ENCODE peak calls at places on chromosomes 12 and 14, in five cellular contexts. D is body of pancreas, O is dorsolateral prefrontal cortex, W is lower lobe of right lung, M is AG04450. C is an unnamed sample.

GRCh38 chr12:108063192-108063591 is 65.9 kb upstream of the WSCD2 start:
- DNase-seq in D (no peak), O (no peak), W (no peak), M (no peak), C (peak; percentile 5)

GRCh38 chr12:27272375-27273028 is 28.4 kb downstream of the STK38L start:
- DNase-seq in D (peak; percentile 67), O (no peak), W (no peak), M (no peak), C (peak; percentile 78)

GRCh38 chr14:50605776-50606175 is 45.8 kb downstream of the ATL1 start:
- DNase-seq in D (peak; percentile 15), O (no peak), W (no peak), M (no peak), C (peak; percentile 64)

GRCh38 chr12:18700254-18700653 is 37.6 kb downstream of the PLCZ1 start:
- DNase-seq in D (no peak), O (no peak), W (no peak), M (peak; percentile 82), C (peak; percentile 99)

GRCh38 chr14:73261075-73261474 is 23.8 kb downstream of the PAPLN start:
- DNase-seq in D (no peak), O (no peak), W (no peak), M (no peak), C (no peak)

GRCh38 chr12:54560374-54560858 is 11.0 kb downstream of the PDE1B start:
- DNase-seq in D (peak; percentile 92), O (peak; percentile 93), W (peak; percentile 96), M (no peak), C (peak; percentile 72)

GRCh38 chr12:67920432-67920831 is 68.8 kb upstream of the IFNG-AS1 start:
- DNase-seq in D (no peak), O (no peak), W (no peak), M (no peak), C (no peak)

GRCh38 chr14:89621009-89621421 is 204.0 kb upstream of the FOXN3 start:
- DNase-seq in D (peak; percentile 57), O (no peak), W (no peak), M (no peak), C (no peak)

GRCh38 chr12:122227341-122227740 is 1.5 kb upstream of the DIABLO start:
- DNase-seq in D (no peak), O (no peak), W (peak; percentile 52), M (no peak), C (no peak)

GRCh38 chr14:31457665-31458659 is 656 bp upstream of the DTD2 start:
- DNase-seq in D (no peak), O (no peak), W (no peak), M (no peak), C (no peak)

GRCh38 chr14:101273091-101273490 is 288.2 kb upstream of the DIO3 start:
- DNase-seq in D (no peak), O (no peak), W (no peak), M (no peak), C (no peak)

GRCh38 chr12:83042441-83043215 is 355.9 kb downstream of the TMTC2 start:
- DNase-seq in D (peak; percentile 47), O (no peak), W (no peak), M (no peak), C (peak; percentile 11)

GRCh38 chr12:6944381-6945186 is 762 bp downstream of the C12orf57 start:
- DNase-seq in D (peak; percentile 95), O (peak; percentile 93), W (peak; percentile 95), M (peak; percentile 88), C (peak; percentile 94)

GRCh38 chr14:59918824-59919581 is 941 bp upstream of the LRRC9 start:
- DNase-seq in D (peak; percentile 35), O (peak; percentile 10), W (peak; percentile 49), M (no peak), C (peak; percentile 53)

GRCh38 chr14:56339855-56340701 is 221.9 kb downstream of the PELI2 start:
- DNase-seq in D (peak; percentile 73), O (peak; percentile 74), W (peak; percentile 75), M (peak; percentile 94), C (peak; percentile 97)

GRCh38 chr14:65472189-65472588 is 59.7 kb downstream of the FUT8 start:
- DNase-seq in D (no peak), O (no peak), W (no peak), M (no peak), C (no peak)

GRCh38 chr14:52268191-52269061 is 928 bp downstream of the PTGDR start:
- DNase-seq in D (no peak), O (no peak), W (no peak), M (no peak), C (peak; percentile 54)

GRCh38 chr12:6632026-6632978 is 3.5 kb downstream of the LPAR5 start:
- DNase-seq in D (no peak), O (no peak), W (no peak), M (no peak), C (no peak)

GRCh38 chr14:75783184-75783583 is 122.1 kb downstream of the TTLL5 start:
- DNase-seq in D (no peak), O (no peak), W (no peak), M (no peak), C (no peak)

GRCh38 chr12:130787445-130788410 is 51.3 kb downstream of the STX2 start:
- DNase-seq in D (no peak), O (no peak), W (no peak), M (no peak), C (peak; percentile 50)

GRCh38 chr12:75844985-75845384 is 186.6 kb downstream of the PHLDA1 start:
- DNase-seq in D (no peak), O (no peak), W (no peak), M (no peak), C (peak; percentile 62)

GRCh38 chr12:53451661-53452158 is at the start of gene PCBP2:
- DNase-seq in D (peak; percentile 98), O (peak; percentile 99), W (peak; percentile 98), M (peak; percentile 99), C (peak; percentile 100)

GRCh38 chr12:53450936-53451335 is 966 bp upstream of the PCBP2 start:
- DNase-seq in D (no peak), O (no peak), W (no peak), M (no peak), C (no peak)

GRCh38 chr12:53454710-53455109 is 2.8 kb downstream of the PCBP2 start:
- DNase-seq in D (no peak), O (no peak), W (no peak), M (no peak), C (no peak)

GRCh38 chr12:53453953-53454640 is 2.2 kb downstream of the PCBP2 start:
- DNase-seq in D (no peak), O (no peak), W (no peak), M (no peak), C (no peak)

GRCh38 chr12:53452159-53453077 is 516 bp downstream of the PCBP2 start:
- DNase-seq in D (peak; percentile 90), O (peak; percentile 85), W (peak; percentile 91), M (peak; percentile 66), C (peak; percentile 85)
- TF ChIP-seq CTCF in D (no peak), O (peak; percentile 76), W (peak; percentile 39), M (peak; percentile 24), C (no peak)

DNA sequence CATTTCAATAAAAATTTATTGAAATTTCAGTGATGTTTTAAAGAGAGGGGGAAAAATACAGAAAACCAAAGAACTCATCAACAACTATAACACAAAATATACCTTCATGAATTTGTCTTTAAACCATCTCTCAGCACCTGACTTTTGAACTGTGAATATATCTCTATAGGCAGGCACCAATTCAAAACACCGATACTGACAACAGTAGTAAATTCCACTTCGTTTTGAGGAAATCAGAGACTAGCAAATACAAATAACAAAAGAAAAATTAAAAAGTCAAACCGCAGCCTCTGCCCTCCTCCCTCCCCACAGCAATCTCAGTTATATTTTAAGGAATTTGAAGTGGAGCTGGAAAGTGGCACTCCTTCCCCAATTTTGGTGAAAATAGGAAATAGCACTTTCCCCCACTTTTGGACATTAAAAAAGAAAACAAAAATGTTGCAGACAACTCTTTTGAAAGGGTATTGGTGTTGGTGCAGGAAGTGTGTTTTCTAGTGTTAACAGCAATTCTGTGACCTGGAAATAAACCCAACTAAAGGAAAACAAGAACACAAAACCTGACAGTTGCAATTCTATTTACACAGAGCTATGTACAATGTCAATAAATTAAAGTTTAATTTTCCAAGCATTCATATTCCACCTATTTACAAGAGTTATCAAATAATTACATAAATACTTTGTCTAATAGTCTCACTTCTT is 13.6 kb downstream of the TBX3 start:
- DNase-seq in D (no peak), O (no peak), W (no peak), M (no peak), C (no peak)
- H3K4me3 ChIP-seq in D (no peak overlapping the region), O (no peak overlapping the region), W (peak overlapping the region; percentile 50), M (peak overlapping the region; percentile 59), C (no peak overlapping the region)

GRCh38 chr12:132326646-132327045 is 2.7 kb downstream of the GALNT9 start:
- DNase-seq in D (no peak), O (no peak), W (no peak), M (no peak), C (no peak)
- TF ChIP-seq CTCF in D (no peak), O (no peak), W (no peak), M (no peak), C (no peak)

GRCh38 chr12:49672351-49673181 is 34.6 kb downstream of the FMNL3 start:
- DNase-seq in D (no peak), O (no peak), W (no peak), M (no peak), C (peak; percentile 40)
- H3K4me3 ChIP-seq in D (no peak overlapping the region), O (peak overlapping the region; percentile 36), W (no peak overlapping the region), M (no peak overlapping the region), C (no peak overlapping the region)

DNA sequence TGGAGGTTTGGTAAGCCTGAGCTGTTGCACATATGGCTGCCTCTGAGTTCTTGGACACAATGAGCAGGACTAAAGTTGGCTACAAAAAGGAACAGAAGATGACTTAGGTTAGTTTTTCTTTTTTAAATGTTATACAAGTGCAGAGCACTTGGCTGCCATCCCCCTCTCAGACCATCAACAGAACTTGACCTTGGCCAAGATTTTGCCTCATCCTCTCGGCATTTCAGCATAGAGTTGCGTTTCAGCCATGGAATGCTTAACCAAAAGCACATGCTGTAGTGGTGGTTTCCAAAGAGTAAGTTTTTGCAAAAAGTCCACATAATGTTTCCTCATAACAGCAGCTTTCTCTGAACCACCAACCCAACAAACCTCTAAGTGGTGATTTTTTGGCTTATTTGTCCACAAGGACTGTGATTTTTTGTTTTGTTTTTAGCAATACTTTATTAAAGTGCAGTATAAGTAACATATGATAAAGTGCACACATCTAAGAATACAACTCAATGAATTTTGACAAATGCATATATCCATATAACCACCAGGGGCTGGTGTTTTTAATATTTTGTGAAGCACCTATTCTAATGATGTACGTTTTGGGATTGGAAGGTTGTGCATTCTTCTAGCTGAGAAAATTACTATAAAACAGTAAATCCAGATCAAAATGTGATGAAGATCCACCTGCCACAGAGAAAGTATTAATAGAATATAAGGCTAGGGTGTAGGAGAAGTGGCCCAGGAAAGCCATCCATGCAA is 12.1 kb upstream of the GALNT16 start:
- DNase-seq in D (peak; percentile 26), O (no peak), W (no peak), M (peak; percentile 86), C (peak; percentile 99)
- TF ChIP-seq CTCF in D (no peak), O (no peak), W (no peak), M (peak; percentile 60), C (peak; percentile 54)

GRCh38 chr14:105622329-105622955 is 96.1 kb downstream of the TMEM121 start:
- DNase-seq in D (no peak), O (no peak), W (no peak), M (no peak), C (no peak)
- H3K4me3 ChIP-seq in D (no peak overlapping the region), O (no peak overlapping the region), W (no peak overlapping the region), M (no peak overlapping the region), C (no peak overlapping the region)

DNA sequence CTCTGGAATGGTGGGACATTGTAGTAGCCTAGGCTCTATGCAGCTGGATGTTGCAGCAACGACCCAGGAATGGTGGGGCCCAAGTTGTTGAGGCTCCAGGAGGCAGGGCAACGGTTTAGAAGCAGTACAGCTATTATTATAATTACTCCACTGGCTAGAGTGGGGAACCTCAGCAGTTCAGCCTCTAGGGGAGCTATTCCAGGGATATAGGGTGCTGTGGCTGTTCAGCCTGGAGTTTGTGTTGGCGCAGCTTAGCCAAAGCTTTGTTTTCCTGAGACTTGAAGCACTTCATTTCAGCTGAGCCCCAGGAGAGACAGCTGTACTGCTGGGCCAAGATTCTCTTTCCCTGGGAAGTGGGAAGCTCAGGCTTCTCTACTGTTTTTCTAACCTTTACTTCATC is 1023.0 kb upstream of the ATXN7L3B start:
- DNase-seq in D (no peak), O (no peak), W (no peak), M (no peak), C (no peak)
- TF ChIP-seq CTCF in D (no peak), O (no peak), W (no peak), M (no peak), C (no peak)